ENCODE peak calls at places on chromosomes 4 and X, in ten cellular contexts. O, M, V, D, K, H, Y, C, Z and X are unnamed samples.

GRCh38 chr4:37424753-37425152 is 180.2 kb downstream of the NWD2 start:
- DNase-seq in D (no peak), Z (no peak), H (no peak), C (no peak), M (no peak), Y (no peak), K (no peak), V (no peak), O (no peak), X (no peak)

GRCh38 chrX:101659601-101660063 is at the start of gene ARMCX2:
- DNase-seq in Y (peak), M (peak), Z (no peak), K (peak), V (no peak), O (peak), D (no peak), C (peak), H (no peak), X (peak)

GRCh38 chrX:55816023-55816422 is 98.5 kb downstream of the RRAGB start:
- DNase-seq in V (no peak), D (no peak), Z (no peak), M (no peak), H (peak), O (no peak), K (no peak), C (no peak), Y (no peak), X (no peak)

GRCh38 chr4:79958511-79959264 is 114.3 kb downstream of the ANTXR2 start:
- DNase-seq in H (peak), Z (no peak), C (no peak), V (no peak), K (no peak), Y (no peak), M (no peak), D (no peak), O (no peak), X (no peak)

GRCh38 chr4:7839856-7840255 is 99.8 kb downstream of the AFAP1 start:
- DNase-seq in M (no peak), H (no peak), V (no peak), D (no peak), K (no peak), C (no peak), O (no peak), Y (no peak), Z (no peak), X (no peak)

GRCh38 chr4:118282692-118283091 is 70.1 kb downstream of the PRSS12 start:
- DNase-seq in O (no peak), H (peak), V (no peak), C (no peak), M (peak), D (no peak), K (no peak), Y (no peak), Z (no peak), X (no peak)

GRCh38 chrX:12058087-12058486 is 80.2 kb upstream of the FRMPD4 start:
- DNase-seq in Z (no peak), D (no peak), M (no peak), Y (no peak), H (no peak), C (no peak), K (no peak), O (no peak), V (no peak), X (no peak)

GRCh38 chrX:68665502-68665901 is 18.0 kb downstream of the STARD8 start:
- DNase-seq in Y (no peak), O (no peak), K (no peak), H (peak), Z (peak), D (no peak), V (no peak), M (no peak), C (no peak), X (no peak)

GRCh38 chrX:12770440-12770839 is 20.8 kb upstream of the PRPS2 start:
- DNase-seq in D (no peak), M (peak), H (peak), V (no peak), Z (peak), Y (no peak), O (no peak), K (peak), C (no peak), X (no peak)

GRCh38 chr4:176319704-176320339 is at the start of gene SPCS3:
- DNase-seq in H (peak), M (peak), C (peak), K (peak), D (peak), V (peak), Y (peak), O (peak), Z (peak), X (peak)

GRCh38 chr4:54067163-54067562 is 2.8 kb upstream of the CHIC2 start:
- DNase-seq in M (peak), Y (no peak), C (peak), Z (no peak), D (no peak), V (peak), K (no peak), O (peak), H (no peak), X (peak)

GRCh38 chr4:155854597-155855226 is 11.4 kb downstream of the ASIC5 start:
- DNase-seq in K (no peak), D (no peak), Y (peak), V (peak), O (no peak), M (peak), H (peak), C (no peak), Z (peak), X (no peak)

GRCh38 chr4:176444741-176445140 is 125.0 kb downstream of the SPCS3 start:
- DNase-seq in Z (no peak), K (no peak), H (no peak), C (no peak), O (no peak), V (no peak), D (no peak), M (peak), Y (no peak), X (no peak)

GRCh38 chr4:70581980-70582379 is 10.1 kb upstream of the AMBN start:
- DNase-seq in V (no peak), Z (peak), H (no peak), D (no peak), K (no peak), M (no peak), C (no peak), Y (no peak), O (no peak), X (no peak)

GRCh38 chrX:132169554-132169953 is 41.7 kb upstream of the FRMD7 start:
- DNase-seq in K (peak), C (no peak), M (no peak), V (no peak), Y (no peak), D (no peak), Z (peak), H (no peak), O (no peak), X (no peak)

GRCh38 chr4:100348472-100348871 is 158.2 kb upstream of the DDIT4L start:
- DNase-seq in D (no peak), O (no peak), Z (no peak), K (no peak), M (peak), Y (no peak), V (peak), H (peak), C (no peak), X (no peak)

GRCh38 chr4:185880571-185880970 is 68.6 kb upstream of the SORBS2 start:
- DNase-seq in O (no peak), Y (no peak), Z (no peak), H (no peak), C (no peak), M (no peak), K (no peak), D (no peak), V (no peak), X (no peak)

GRCh38 chr4:139768913-139769312 is 103.3 kb downstream of the MGST2 start:
- DNase-seq in H (peak), O (no peak), K (no peak), V (no peak), Y (no peak), C (no peak), Z (peak), D (no peak), M (no peak), X (no peak)

GRCh38 chr4:26953361-26953760 is 92.7 kb downstream of the STIM2 start:
- DNase-seq in O (no peak), C (no peak), H (no peak), V (no peak), M (no peak), Y (no peak), K (no peak), D (no peak), Z (no peak), X (no peak)

GRCh38 chrX:40778861-40779575 is 43.7 kb upstream of the MED14 start:
- DNase-seq in M (no peak), Z (no peak), Y (no peak), K (no peak), O (no peak), C (no peak), V (peak), D (no peak), H (no peak), X (no peak)

GRCh38 chrX:31423575-31424284 is 351.9 kb upstream of the FTHL17 start:
- DNase-seq in H (peak), K (no peak), C (peak), D (no peak), V (peak), O (peak), M (peak), Z (peak), Y (no peak), X (no peak)

GRCh38 chr4:118865091-118865708 is 23.5 kb upstream of the SYNPO2 start:
- DNase-seq in K (peak), Y (no peak), O (no peak), M (peak), Z (peak), D (no peak), V (peak), C (peak), H (peak), X (no peak)

GRCh38 chrX:130654409-130654970 is 248.5 kb downstream of the ENOX2 start:
- DNase-seq in K (no peak), D (no peak), O (no peak), Y (no peak), Z (no peak), M (peak), V (no peak), C (no peak), H (no peak), X (no peak)

GRCh38 chr4:186095406-186095805 is 9.1 kb upstream of the FAM149A start:
- DNase-seq in V (peak), C (no peak), O (no peak), Y (no peak), D (no peak), M (no peak), H (no peak), Z (peak), K (no peak), X (no peak)

GRCh38 chr4:15163284-15163645 is 161.0 kb downstream of the CPEB2 start:
- DNase-seq in V (no peak), Z (no peak), K (no peak), Y (no peak), C (no peak), H (peak), M (no peak), D (no peak), O (no peak), X (no peak)

GRCh38 chr4:101033986-101034385 is 313.3 kb downstream of the PPP3CA start:
- DNase-seq in Z (no peak), C (no peak), D (no peak), O (no peak), Y (no peak), K (no peak), H (peak), V (no peak), M (no peak), X (no peak)

GRCh38 chr4:27387706-27388105 is 527.1 kb downstream of the STIM2 start:
- DNase-seq in M (no peak), C (no peak), O (no peak), D (no peak), K (no peak), Y (no peak), H (no peak), Z (no peak), V (no peak), X (peak)

GRCh38 chrX:51743179-51743957 is at the start of gene GSPT2:
- DNase-seq in Y (peak), O (peak), Z (no peak), C (peak), K (peak), D (peak), V (peak), H (peak), M (peak), X (peak)

GRCh38 chr4:78204176-78204575 is 147.1 kb downstream of the FRAS1 start:
- DNase-seq in C (no peak), H (no peak), D (no peak), O (no peak), Z (no peak), Y (no peak), K (no peak), V (no peak), M (no peak), X (no peak)

GRCh38 chr4:128315756-128316520 is 28.3 kb upstream of the PGRMC2 start:
- DNase-seq in C (no peak), Z (no peak), M (no peak), Y (no peak), D (no peak), K (no peak), H (peak), V (no peak), O (no peak), X (no peak)

GRCh38 chr4:81919238-81919637 is 447.5 kb upstream of the RASGEF1B start:
- DNase-seq in C (peak), Y (no peak), M (peak), D (no peak), O (no peak), K (no peak), V (no peak), Z (no peak), H (peak), X (no peak)

GRCh38 chrX:48471504-48471903 is 1.4 kb upstream of the SLC38A5 start:
- DNase-seq in C (no peak), H (no peak), M (no peak), K (no peak), D (no peak), Y (no peak), O (no peak), V (no peak), Z (no peak), X (no peak)

GRCh38 chr4:37639551-37640293 is 46.5 kb downstream of the RELL1 start:
- DNase-seq in K (no peak), V (no peak), M (no peak), H (no peak), Z (no peak), D (no peak), O (no peak), C (no peak), Y (no peak), X (no peak)

GRCh38 chrX:16797358-16797757 is 11.1 kb downstream of the TXLNG start:
- DNase-seq in M (peak), H (no peak), K (no peak), Z (no peak), Y (no peak), O (no peak), C (no peak), V (no peak), D (no peak), X (no peak)

GRCh38 chrX:42020225-42020624 is 96.9 kb upstream of the CASK start:
- DNase-seq in M (no peak), Z (no peak), Y (no peak), C (no peak), D (no peak), K (no peak), V (no peak), H (no peak), O (no peak), X (no peak)

GRCh38 chr4:101277661-101278060 is 69.7 kb downstream of the PPP3CA start:
- DNase-seq in H (no peak), C (no peak), O (no peak), K (no peak), Z (no peak), M (peak), Y (peak), D (no peak), V (no peak), X (no peak)